ENCODE peak calls at places on chromosomes 6 and 20, in seven cellular contexts. M is endothelial cell of umbilical vein, Q is Peyer's patch, P is breast epithelium, Z is A549, Y is upper lobe of right lung, X is cardiac muscle cell. C is an unnamed sample. For H3K4me1, the result is how much of the 10 kb centered on the place peaks cover.

GRCh38 chr6:125277838-125278237 is 23.9 kb downstream of the HDDC2 start:
- DNase-seq in M (no peak), Q (no peak), X (no peak), Y (no peak), P (no peak), Z (no peak), C (no peak)

GRCh38 chr6:84455630-84456029 is 228.2 kb upstream of the CEP162 start:
- DNase-seq in Q (no peak), P (no peak), Y (no peak), Z (no peak), M (no peak), X (peak), C (no peak)

GRCh38 chr6:99745651-99746050 is 139.0 kb downstream of the PRDM13 start:
- DNase-seq in P (no peak), Y (no peak), Q (no peak), Z (peak), M (no peak), X (peak), C (no peak)

GRCh38 chr6:142545147-142545546 is 243.3 kb downstream of the ADGRG6 start:
- DNase-seq in Y (no peak), P (no peak), M (no peak), Q (no peak), X (no peak), Z (no peak), C (no peak)

GRCh38 chr20:58869662-58870227 is 17.2 kb downstream of the GNAS start:
- DNase-seq in Q (no peak), Z (no peak), X (no peak), M (no peak), P (no peak), Y (no peak), C (no peak)

GRCh38 chr6:7628479-7628878 is 38.5 kb downstream of the SNRNP48 start:
- DNase-seq in Q (no peak), M (no peak), Z (no peak), X (peak), Y (no peak), P (no peak), C (no peak)

GRCh38 chr6:150932976-150933375 is 67.5 kb downstream of the MTHFD1L start:
- DNase-seq in Z (no peak), X (no peak), Q (no peak), M (no peak), P (no peak), Y (no peak), C (no peak)

GRCh38 chr6:36289281-36290018 is 19.6 kb downstream of the PNPLA1 start:
- DNase-seq in Q (no peak), Y (no peak), X (no peak), Z (no peak), P (no peak), M (no peak), C (no peak)

GRCh38 chr6:6736753-6737654 is 148.5 kb downstream of the LY86 start:
- DNase-seq in Q (peak), Z (no peak), P (no peak), Y (peak), X (peak), M (peak), C (no peak)

GRCh38 chr6:49087372-49087771 is 375.7 kb downstream of the MMUT start:
- DNase-seq in P (no peak), Y (no peak), Z (no peak), Q (no peak), M (no peak), X (peak), C (no peak)

GRCh38 chr6:5034328-5034727 is 30.5 kb upstream of the RPP40 start:
- DNase-seq in X (no peak), Q (no peak), M (no peak), Z (no peak), Y (no peak), P (no peak), C (no peak)

GRCh38 chr6:150394886-150395285 is 26.1 kb downstream of the IYD start:
- DNase-seq in Y (no peak), X (no peak), Q (no peak), M (no peak), Z (no peak), P (no peak), C (no peak)

GRCh38 chr6:157317129-157317814 is 6.0 kb downstream of the TMEM242 start:
- DNase-seq in M (peak), Z (peak), Y (no peak), P (peak), Q (no peak), X (peak), C (peak)

GRCh38 chr20:47686545-47686944 is 98.7 kb downstream of the SULF2 start:
- DNase-seq in Z (no peak), P (no peak), M (no peak), Y (no peak), Q (no peak), X (peak), C (no peak)

GRCh38 chr6:81857812-81858211 is 105.3 kb upstream of the TENT5A start:
- DNase-seq in X (no peak), Q (no peak), M (no peak), Y (no peak), Z (no peak), P (no peak), C (no peak)

GRCh38 chr6:134674562-134674961 is 275.3 kb downstream of the ALDH8A1 start:
- DNase-seq in Z (no peak), Y (no peak), Q (no peak), P (no peak), M (no peak), X (no peak), C (no peak)

GRCh38 chr6:84052204-84052882 is 18.8 kb downstream of the MRAP2 start:
- DNase-seq in Q (no peak), Z (no peak), Y (no peak), M (peak), P (no peak), X (peak), C (peak)

GRCh38 chr6:111925296-111925695 is 52.0 kb upstream of the FYN start:
- DNase-seq in Q (no peak), Z (no peak), M (peak), X (peak), P (no peak), Y (no peak), C (peak)

GRCh38 chr6:105902401-105903031 is 183.6 kb upstream of the PRDM1 start:
- DNase-seq in X (no peak), Z (no peak), Q (no peak), M (no peak), P (no peak), Y (no peak), C (no peak)

GRCh38 chr6:30646450-30647038 is 389 bp upstream of the C6orf136 start:
- DNase-seq in Y (no peak), Q (no peak), X (no peak), P (peak), M (peak), Z (no peak), C (no peak)

GRCh38 chr6:108578595-108579038 is 17.9 kb downstream of the FOXO3 start:
- DNase-seq in Q (no peak), X (peak), Z (no peak), Y (no peak), M (no peak), P (no peak), C (peak)

GRCh38 chr6:37381579-37381978 is 27.8 kb downstream of the RNF8 start:
- DNase-seq in Y (no peak), P (no peak), M (peak), Q (no peak), Z (peak), X (peak), C (no peak)

GRCh38 chr6:7640607-7641577 is 50.9 kb downstream of the SNRNP48 start:
- DNase-seq in P (no peak), M (no peak), Y (no peak), Q (no peak), Z (peak), X (peak), C (peak)

GRCh38 chr20:62197801-62198200 is 15.0 kb downstream of the MTG2 start:
- DNase-seq in M (no peak), P (no peak), Y (no peak), Z (no peak), X (no peak), Q (peak), C (no peak)

GRCh38 chr6:70686548-70687133 is 19.0 kb downstream of the SMAP1 start:
- DNase-seq in Y (no peak), Z (peak), P (no peak), Q (no peak), M (peak), X (peak), C (no peak)

GRCh38 chr20:19838495-19838894 is 80.4 kb downstream of the RIN2 start:
- DNase-seq in X (no peak), Q (no peak), Y (no peak), P (no peak), Z (no peak), M (no peak), C (no peak)

GRCh38 chr6:20960067-20960466 is 425.8 kb downstream of the CDKAL1 start:
- DNase-seq in Y (no peak), M (no peak), Z (no peak), Q (no peak), X (no peak), P (no peak), C (no peak)

GRCh38 chr6:18166314-18167007 is 11.2 kb downstream of the KDM1B start:
- DNase-seq in Y (no peak), X (no peak), Q (no peak), Z (no peak), P (no peak), M (no peak), C (no peak)

GRCh38 chr6:45655630-45656422 is 278.1 kb upstream of the SUPT3H start:
- DNase-seq in P (no peak), Z (peak), X (peak), Q (no peak), M (peak), Y (no peak), C (peak)

GRCh38 chr6:132236744-132237143 is 164.5 kb downstream of the MOXD1 start:
- DNase-seq in X (no peak), Q (no peak), P (no peak), M (no peak), Y (no peak), Z (no peak), C (peak)

GRCh38 chr20:12925214-12925755 is 83.5 kb upstream of the SPTLC3 start:
- DNase-seq in M (peak), X (peak), Z (peak), Q (no peak), P (no peak), Y (no peak), C (peak)

GRCh38 chr20:39986231-39986904 is 702.7 kb downstream of the MAFB start:
- DNase-seq in Y (peak), Q (no peak), Z (peak), P (no peak), X (peak), M (no peak), C (peak)

GRCh38 chr6:165081944-165082532 is 227.4 kb downstream of the C6orf118 start:
- DNase-seq in P (no peak), Y (no peak), Z (no peak), M (no peak), X (no peak), Q (no peak), C (no peak)

GRCh38 chr6:111150577-111150976 is 63.3 kb downstream of the SLC16A10 start:
- DNase-seq in Z (no peak), Y (no peak), M (no peak), X (no peak), Q (no peak), P (no peak), C (no peak)

GRCh38 chr6:99485395-99485773 is 29.8 kb downstream of the USP45 start:
- DNase-seq in Q (no peak), Z (no peak), Y (no peak), P (no peak), X (no peak), M (no peak), C (no peak)

GRCh38 chr6:15265787-15266186 is 19.9 kb downstream of the JARID2 start:
- DNase-seq in X (no peak), Y (no peak), Q (no peak), P (no peak), Z (no peak), M (peak), C (no peak)
- H3K4me1 ChIP-seq in X (half or more), Y (half or more), Q (under half), P (under half), Z (under half), M (under half), C (half or more)

DNA sequence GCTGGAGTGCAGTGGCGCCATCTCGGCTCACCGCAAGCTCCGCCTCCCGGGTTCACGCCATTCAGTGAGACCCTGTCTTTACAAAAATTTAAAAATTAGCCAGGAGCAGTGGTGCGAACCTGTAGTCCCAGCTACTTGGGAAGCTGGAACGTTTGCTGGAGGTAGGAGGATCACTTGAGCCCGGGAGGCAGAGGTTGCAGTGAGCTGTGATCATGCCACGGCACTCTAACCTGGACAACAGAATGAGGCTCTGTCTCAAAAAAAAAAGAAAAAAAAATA is 5.7 kb upstream of the PARD6B start:
- DNase-seq in P (no peak), X (no peak), Z (no peak), Q (no peak), Y (no peak), M (no peak), C (no peak)
- H3K27ac ChIP-seq in P (no peak), X (peak), Z (peak), Q (no peak), Y (no peak), M (no peak), C (no peak)

GRCh38 chr6:51839975-51840374 is 247.4 kb downstream of the PKHD1 start:
- DNase-seq in P (no peak), Y (no peak), Q (no peak), M (no peak), Z (no peak), X (no peak), C (no peak)
- H3K4me1 ChIP-seq in P (under half), Y (under half), Q (under half), M (under half), Z (under half), X (under half), C (under half)

DNA sequence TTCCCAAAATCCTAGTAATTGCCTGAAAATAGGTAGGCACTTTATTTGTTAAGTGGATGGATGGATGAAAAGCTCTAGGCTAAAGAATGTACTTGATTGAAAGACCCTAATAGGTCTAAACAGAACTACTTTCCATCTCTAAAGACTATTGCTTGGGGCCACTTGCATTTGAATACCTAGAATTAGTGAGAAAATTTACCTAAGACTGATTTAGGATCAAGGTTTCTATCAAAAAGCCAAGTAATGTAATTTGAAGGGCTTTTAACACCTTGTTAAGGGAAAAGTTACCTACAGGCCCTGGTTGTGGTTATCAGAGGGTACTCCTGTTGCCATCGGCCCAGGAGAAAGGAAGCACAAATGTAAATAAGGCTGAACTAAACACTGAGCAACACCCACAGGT is 580.7 kb downstream of the LMBRD1 start:
- DNase-seq in Q (no peak), Z (no peak), X (no peak), Y (no peak), M (no peak), P (no peak), C (no peak)
- H3K27ac ChIP-seq in Q (no peak), Z (no peak), X (no peak), Y (no peak), M (no peak), P (no peak), C (no peak)

GRCh38 chr20:10596726-10597125 is 77.1 kb downstream of the JAG1 start:
- DNase-seq in P (no peak), Q (no peak), M (peak), X (peak), Y (no peak), Z (peak), C (peak)
- H3K4me1 ChIP-seq in P (under half), Q (under half), M (under half), X (under half), Y (under half), Z (half or more), C (under half)

DNA sequence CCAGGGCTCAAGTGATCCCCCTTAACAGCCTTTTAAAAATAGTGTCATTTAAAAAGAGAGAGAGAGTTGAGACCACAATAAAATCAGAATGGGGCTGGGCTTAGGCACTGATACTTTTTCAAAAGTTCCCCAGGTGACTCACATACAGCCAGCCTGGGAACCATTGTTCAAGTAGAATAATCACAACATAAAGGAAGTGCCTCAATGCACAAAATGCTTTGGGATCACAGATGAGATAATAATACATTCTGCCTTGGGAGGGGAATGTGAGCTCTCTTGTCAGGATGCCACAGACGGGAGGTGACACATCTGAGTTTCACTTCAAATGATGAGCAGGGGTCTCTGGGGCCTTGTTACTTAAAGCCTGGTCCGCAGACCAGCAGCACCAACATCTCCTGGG is 34.0 kb upstream of the GABRR1 start:
- DNase-seq in P (no peak), X (no peak), Y (no peak), Z (no peak), Q (no peak), M (peak), C (no peak)
- H3K27ac ChIP-seq in P (no peak), X (no peak), Y (no peak), Z (no peak), Q (no peak), M (peak), C (no peak)